ENCODE peak calls at places on chromosomes 16 and 17, in ten cellular contexts. P is left lung, O is tibial nerve, U is sigmoid colon, N is HCT116, S is heart left ventricle, A is fibroblast of lung, K is GM12864, V is heart right ventricle, F is adipocyte. C is an unnamed sample.

GRCh38 chr16:12729448-12729847 is 74.2 kb downstream of the CPPED1 start:
- DNase-seq in P (no peak), O (no peak), U (no peak), N (no peak), S (no peak), A (peak), K (no peak), V (no peak), F (peak), C (peak)

GRCh38 chr16:85329999-85330693 is 217.9 kb upstream of the CIBAR2 start:
- DNase-seq in P (no peak), O (no peak), U (no peak), N (no peak), S (no peak), A (no peak), K (no peak), V (no peak), F (no peak), C (no peak)

GRCh38 chr17:82963104-82963950 is 116.1 kb upstream of the METRNL start:
- DNase-seq in P (peak), O (peak), U (peak), N (no peak), S (peak), A (peak), K (no peak), V (peak), F (peak), C (peak)

GRCh38 chr17:17712268-17712924 is 31.1 kb downstream of the RAI1 start:
- DNase-seq in P (no peak), O (no peak), U (no peak), N (no peak), S (no peak), A (peak), K (peak), V (no peak), F (peak), C (peak)

GRCh38 chr17:77599699-77600098 is 358.8 kb upstream of the TNRC6C start:
- DNase-seq in P (no peak), O (no peak), U (no peak), N (no peak), S (no peak), A (no peak), K (no peak), V (no peak), F (no peak), C (no peak)

GRCh38 chr16:83971165-83972130 is 3.4 kb downstream of the NECAB2 start:
- DNase-seq in P (no peak), O (no peak), U (no peak), N (no peak), S (peak), A (no peak), K (no peak), V (no peak), F (no peak), C (no peak)

GRCh38 chr17:57999496-58000017 is 7.5 kb downstream of the SRSF1 start:
- DNase-seq in P (no peak), O (peak), U (no peak), N (peak), S (no peak), A (peak), K (no peak), V (no peak), F (peak), C (peak)

GRCh38 chr16:381788-382717 is at the start of gene PGAP6:
- DNase-seq in P (no peak), O (peak), U (peak), N (no peak), S (no peak), A (peak), K (no peak), V (peak), F (peak), C (peak)

GRCh38 chr17:9217151-9218067 is 196.1 kb downstream of the NTN1 start:
- DNase-seq in P (no peak), O (no peak), U (peak), N (no peak), S (no peak), A (peak), K (no peak), V (no peak), F (peak), C (peak)

GRCh38 chr16:26464576-26465266 is 602.0 kb upstream of the C16orf82 start:
- DNase-seq in P (no peak), O (no peak), U (no peak), N (no peak), S (no peak), A (no peak), K (no peak), V (no peak), F (no peak), C (no peak)

GRCh38 chr17:34125921-34126320 is 129.2 kb upstream of the CCL2 start:
- DNase-seq in P (no peak), O (no peak), U (no peak), N (no peak), S (no peak), A (no peak), K (no peak), V (no peak), F (no peak), C (no peak)

GRCh38 chr16:14365200-14365851 is 264.7 kb downstream of the PARN start:
- DNase-seq in P (no peak), O (no peak), U (no peak), N (no peak), S (no peak), A (no peak), K (no peak), V (no peak), F (no peak), C (no peak)

GRCh38 chr17:80095844-80096475 is 5.4 kb upstream of the GAA start:
- DNase-seq in P (no peak), O (no peak), U (peak), N (no peak), S (no peak), A (no peak), K (no peak), V (no peak), F (no peak), C (no peak)

GRCh38 chr16:75798714-75799113 is 72.4 kb upstream of the CPHXL start:
- DNase-seq in P (no peak), O (no peak), U (no peak), N (no peak), S (no peak), A (no peak), K (no peak), V (no peak), F (no peak), C (no peak)

GRCh38 chr17:58265902-58266875 is 14.5 kb downstream of the MPO start:
- DNase-seq in P (no peak), O (no peak), U (no peak), N (no peak), S (no peak), A (no peak), K (no peak), V (no peak), F (no peak), C (no peak)

GRCh38 chr17:56426901-56427300 is 166.6 kb upstream of the NOG start:
- DNase-seq in P (no peak), O (no peak), U (no peak), N (no peak), S (no peak), A (no peak), K (no peak), V (no peak), F (no peak), C (no peak)

GRCh38 chr17:46984892-46985291 is 5.8 kb upstream of the RPRML start:
- DNase-seq in P (no peak), O (no peak), U (no peak), N (no peak), S (no peak), A (no peak), K (no peak), V (no peak), F (no peak), C (no peak)

GRCh38 chr17:8832711-8833352 is 33.7 kb upstream of the MFSD6L start:
- DNase-seq in P (no peak), O (no peak), U (no peak), N (peak), S (no peak), A (no peak), K (no peak), V (no peak), F (no peak), C (no peak)

GRCh38 chr17:57009737-57010445 is 32.0 kb downstream of the SCPEP1 start:
- DNase-seq in P (no peak), O (peak), U (no peak), N (peak), S (peak), A (peak), K (peak), V (peak), F (peak), C (peak)

GRCh38 chr16:81708459-81709368 is 70.4 kb upstream of the PLCG2 start:
- DNase-seq in P (peak), O (no peak), U (no peak), N (no peak), S (no peak), A (no peak), K (no peak), V (no peak), F (no peak), C (no peak)

GRCh38 chr16:15653227-15653626 is 3.2 kb downstream of the NDE1 start:
- DNase-seq in P (no peak), O (no peak), U (peak), N (no peak), S (peak), A (peak), K (no peak), V (peak), F (peak), C (peak)

GRCh38 chr17:78884876-78885667 is 17.9 kb downstream of the CEP295NL start:
- DNase-seq in P (no peak), O (no peak), U (no peak), N (no peak), S (no peak), A (no peak), K (no peak), V (no peak), F (no peak), C (no peak)

GRCh38 chr16:89330177-89330856 is 112.8 kb downstream of the ZNF778 start:
- DNase-seq in P (peak), O (no peak), U (no peak), N (peak), S (peak), A (no peak), K (no peak), V (no peak), F (no peak), C (peak)

GRCh38 chr16:68732068-68732680 is 4.9 kb upstream of the CDH1 start:
- DNase-seq in P (peak), O (no peak), U (no peak), N (peak), S (no peak), A (no peak), K (no peak), V (no peak), F (no peak), C (no peak)

GRCh38 chr17:68200689-68201424 is 47.0 kb upstream of the AMZ2 start:
- DNase-seq in P (peak), O (peak), U (peak), N (peak), S (peak), A (peak), K (no peak), V (peak), F (peak), C (peak)

GRCh38 chr16:50160495-50161164 is 7.5 kb downstream of the TENT4B start:
- DNase-seq in P (no peak), O (no peak), U (no peak), N (no peak), S (no peak), A (no peak), K (no peak), V (no peak), F (peak), C (peak)

GRCh38 chr17:57966246-57966645 is 11.0 kb upstream of the CUEDC1 start:
- DNase-seq in P (no peak), O (no peak), U (no peak), N (no peak), S (no peak), A (no peak), K (no peak), V (no peak), F (no peak), C (no peak)

GRCh38 chr16:82044585-82044911 is 9.5 kb downstream of the HSD17B2 start:
- DNase-seq in P (no peak), O (no peak), U (no peak), N (no peak), S (no peak), A (no peak), K (no peak), V (no peak), F (no peak), C (no peak)

GRCh38 chr17:81163703-81164413 is 1.4 kb upstream of the PVALEF start:
- DNase-seq in P (no peak), O (no peak), U (no peak), N (no peak), S (no peak), A (no peak), K (no peak), V (no peak), F (no peak), C (no peak)

GRCh38 chr17:81167194-81167524 is 1.1 kb upstream of the AATK start:
- DNase-seq in P (no peak), O (no peak), U (no peak), N (no peak), S (no peak), A (no peak), K (no peak), V (no peak), F (no peak), C (no peak)

GRCh38 chr17:81164464-81165245 is 652 bp upstream of the PVALEF start:
- DNase-seq in P (no peak), O (no peak), U (peak), N (no peak), S (no peak), A (no peak), K (no peak), V (no peak), F (no peak), C (no peak)

GRCh38 chr17:81166033-81166472 is at the start of gene AATK:
- DNase-seq in P (no peak), O (no peak), U (no peak), N (no peak), S (no peak), A (no peak), K (no peak), V (no peak), F (peak), C (no peak)

GRCh38 chr17:81165246-81166032 is at the start of gene PVALEF:
- DNase-seq in P (no peak), O (no peak), U (peak), N (no peak), S (peak), A (no peak), K (no peak), V (no peak), F (no peak), C (no peak)
- H3K4me3 ChIP-seq in P (no peak), O (peak), U (peak), N (no peak), S (peak), A (no peak), K (no peak), V (peak), F (no peak), C (no peak)

GRCh38 chr16:8819635-8820034 is 22.0 kb downstream of the PMM2 start:
- DNase-seq in P (no peak), O (no peak), U (no peak), N (no peak), S (no peak), A (no peak), K (no peak), V (no peak), F (no peak), C (no peak)
- H3K4me3 ChIP-seq in P (no peak), O (no peak), U (no peak), N (no peak), S (no peak), A (no peak), K (no peak), V (no peak), F (no peak), C (no peak)

GRCh38 chr17:7204335-7204734 is 15.3 kb downstream of the DLG4 start:
- DNase-seq in P (no peak), O (no peak), U (no peak), N (no peak), S (no peak), A (no peak), K (no peak), V (no peak), F (no peak), C (no peak)
- H3K4me3 ChIP-seq in P (no peak), O (peak), U (peak), N (no peak), S (peak), A (no peak), K (peak), V (peak), F (peak), C (peak)

DNA sequence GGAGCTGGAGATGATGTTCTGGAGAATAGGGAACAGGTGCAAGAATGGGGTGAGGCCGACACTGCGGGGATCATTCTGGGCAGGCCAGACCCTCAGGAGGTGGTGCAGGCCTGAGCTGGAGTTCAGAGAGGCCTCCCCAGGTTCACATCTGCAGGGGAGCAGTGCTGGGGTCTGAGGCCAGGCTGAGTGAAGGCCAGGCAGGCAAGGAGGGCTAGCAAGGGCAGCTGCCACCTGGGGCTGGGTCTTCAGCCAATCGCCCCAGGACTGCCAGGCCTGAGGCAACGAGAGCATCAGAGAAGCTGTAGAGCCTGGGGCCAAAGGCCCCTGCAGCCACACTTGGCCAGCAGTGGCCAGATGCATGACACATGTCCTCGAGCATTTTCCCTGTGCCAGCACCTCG is 14.5 kb downstream of the FOXN1 start:
- DNase-seq in P (no peak), O (no peak), U (no peak), N (no peak), S (no peak), A (no peak), K (no peak), V (no peak), F (no peak), C (no peak)
- H3K4me3 ChIP-seq in P (no peak), O (no peak), U (no peak), N (no peak), S (no peak), A (no peak), K (no peak), V (no peak), F (no peak), C (no peak)

DNA sequence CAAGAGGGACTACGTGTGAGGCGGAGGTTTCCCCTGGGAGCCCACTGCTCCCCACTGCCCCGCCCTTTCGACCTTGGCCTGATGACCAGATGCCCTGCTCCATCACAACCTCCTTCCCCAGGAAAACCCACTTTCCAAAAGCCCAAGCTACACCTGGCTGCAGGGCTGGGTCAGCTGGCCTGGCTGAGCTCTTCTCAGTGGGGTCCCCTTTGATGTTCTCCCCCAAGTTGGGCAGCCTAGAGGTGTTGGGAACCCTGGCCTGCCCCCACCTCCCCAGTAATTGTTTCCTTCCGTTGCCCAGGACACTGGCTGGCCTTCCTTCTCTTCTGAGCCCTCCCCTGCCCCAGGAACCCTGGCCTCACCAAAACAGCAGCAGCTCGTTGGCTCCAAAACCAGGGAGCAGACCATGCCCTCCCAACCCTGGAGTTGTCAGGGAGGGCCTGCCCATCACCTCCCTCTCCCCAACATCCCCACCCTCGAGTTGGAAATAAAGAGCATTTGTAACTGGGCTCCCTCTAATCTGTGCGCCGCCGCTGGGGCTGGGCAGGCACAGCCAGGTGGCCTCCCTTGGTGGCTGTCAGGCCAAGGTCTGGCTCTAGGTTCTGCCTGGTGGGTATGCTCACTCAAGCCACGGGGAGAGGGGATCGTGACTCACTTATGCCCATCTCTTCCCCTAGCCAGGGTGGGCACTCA is 1.4 kb downstream of the CLDN9 start:
- DNase-seq in P (no peak), O (no peak), U (no peak), N (no peak), S (no peak), A (no peak), K (no peak), V (no peak), F (no peak), C (no peak)
- H3K4me3 ChIP-seq in P (no peak), O (no peak), U (no peak), N (no peak), S (no peak), A (no peak), K (no peak), V (no peak), F (no peak), C (no peak)

DNA sequence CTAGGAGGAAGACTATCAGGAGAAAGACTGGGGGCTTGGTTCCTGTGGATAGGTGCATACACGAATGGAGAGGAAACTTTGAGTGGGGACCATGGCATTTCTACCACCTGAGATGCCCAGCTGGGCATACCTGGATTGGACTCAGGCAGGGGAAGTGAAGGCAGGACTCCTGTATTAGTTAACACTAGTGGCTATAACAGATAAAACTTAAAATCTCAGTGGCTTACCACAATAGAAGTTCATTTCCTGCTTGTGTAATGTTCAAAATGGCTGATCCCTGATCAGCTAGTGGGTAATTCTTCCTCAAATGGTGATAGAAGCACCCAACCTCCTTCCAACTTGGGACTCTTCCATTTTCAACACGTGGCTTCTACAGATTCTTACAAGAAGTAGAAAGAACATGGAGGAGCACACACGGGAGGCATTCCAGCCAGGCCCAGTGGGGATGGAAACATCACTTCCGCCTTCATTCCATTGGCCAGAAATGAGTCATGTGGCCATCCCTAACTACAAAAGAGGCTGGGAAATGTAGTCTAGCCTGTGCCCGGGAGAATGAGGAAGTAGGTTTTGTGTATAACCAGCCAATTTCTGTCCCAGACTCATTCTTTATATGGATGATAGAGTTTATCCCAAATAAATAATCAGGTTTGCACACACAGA is 112.1 kb downstream of the UTP18 start:
- DNase-seq in P (peak), O (peak), U (no peak), N (peak), S (no peak), A (peak), K (peak), V (peak), F (peak), C (peak)
- H3K4me3 ChIP-seq in P (no peak), O (no peak), U (no peak), N (peak), S (no peak), A (no peak), K (peak), V (no peak), F (peak), C (no peak)

GRCh38 chr16:60744198-60744597 is 1292.0 kb downstream of the CDH8 start:
- DNase-seq in P (no peak), O (no peak), U (no peak), N (no peak), S (no peak), A (no peak), K (no peak), V (no peak), F (no peak), C (no peak)
- H3K4me3 ChIP-seq in P (no peak), O (no peak), U (no peak), N (no peak), S (no peak), A (no peak), K (no peak), V (no peak), F (no peak), C (no peak)